ENCODE peak calls at places on chromosomes 11 and 22, in seven cellular contexts. T, W, K, G, Q, H and A are unnamed samples.

GRCh38 chr11:68690671-68691401 is 6.5 kb downstream of the GAL start:
- DNase-seq in W (no peak), K (no peak), H (no peak), G (no peak), Q (no peak), T (no peak), A (no peak)

GRCh38 chr11:3132271-3132781 is 32.8 kb downstream of the OSBPL5 start:
- DNase-seq in H (no peak), Q (no peak), T (no peak), K (no peak), G (no peak), W (no peak), A (no peak)

GRCh38 chr22:17483670-17484372 is 79.5 kb upstream of the SLC25A18 start:
- DNase-seq in K (no peak), Q (no peak), H (no peak), W (no peak), G (no peak), T (peak; percentile 43), A (no peak)

GRCh38 chr11:102914238-102915043 is 39.7 kb upstream of the MMP12 start:
- DNase-seq in G (no peak), Q (peak; percentile 81), T (no peak), W (no peak), H (no peak), K (no peak), A (no peak)

GRCh38 chr11:67301951-67302516 is 1.3 kb upstream of the SSH3 start:
- DNase-seq in K (peak; percentile 68), Q (peak; percentile 83), W (peak; percentile 69), G (peak; percentile 67), H (no peak), T (peak; percentile 82), A (no peak)

GRCh38 chr22:26587991-26588613 is 1.8 kb downstream of the TPST2 start:
- DNase-seq in W (no peak), K (no peak), H (no peak), Q (no peak), T (no peak), G (no peak), A (no peak)

GRCh38 chr22:38955250-38955775 is 2.1 kb upstream of the APOBEC3A start:
- DNase-seq in K (no peak), H (no peak), G (no peak), T (no peak), W (no peak), Q (no peak), A (no peak)

GRCh38 chr22:31230871-31231621 is 18.9 kb downstream of the LIMK2 start:
- DNase-seq in K (peak; percentile 30), H (peak; percentile 50), G (peak; percentile 68), Q (peak; percentile 23), T (no peak), W (peak; percentile 43), A (peak; percentile 52)

GRCh38 chr22:29230916-29231875 is 25.5 kb downstream of the EMID1 start:
- DNase-seq in W (no peak), H (no peak), T (no peak), K (no peak), G (no peak), Q (no peak), A (no peak)

GRCh38 chr11:13972033-13972910 is 9.7 kb downstream of the SPON1 start:
- DNase-seq in W (no peak), H (no peak), G (no peak), T (no peak), Q (no peak), K (no peak), A (no peak)

GRCh38 chr11:59778122-59778521 is 22.9 kb downstream of the STX3 start:
- DNase-seq in W (no peak), H (no peak), G (peak; percentile 52), K (no peak), Q (no peak), T (no peak), A (no peak)

GRCh38 chr22:46638601-46639431 is 18.6 kb downstream of the GRAMD4 start:
- DNase-seq in T (no peak), Q (no peak), H (no peak), K (no peak), G (peak; percentile 65), W (no peak), A (no peak)

GRCh38 chr11:19558189-19558986 is 154.2 kb upstream of the NAV2 start:
- DNase-seq in H (no peak), W (no peak), Q (no peak), K (no peak), T (no peak), G (no peak), A (no peak)

GRCh38 chr11:64299847-64300648 is at the start of gene CATSPERZ:
- DNase-seq in T (no peak), Q (peak; percentile 81), K (peak; percentile 43), H (no peak), G (no peak), W (no peak), A (no peak)

GRCh38 chr11:68932933-68933577 is 29.4 kb downstream of the IGHMBP2 start:
- DNase-seq in H (no peak), G (no peak), K (no peak), T (no peak), Q (no peak), W (no peak), A (no peak)

GRCh38 chr11:25453471-25453870 is 878.5 kb upstream of the ANO3 start:
- DNase-seq in T (no peak), Q (no peak), W (no peak), G (no peak), H (no peak), K (no peak), A (no peak)

GRCh38 chr11:7892751-7893356 is 38.2 kb downstream of the OR10A6 start:
- DNase-seq in W (no peak), K (no peak), H (peak; percentile 56), G (no peak), T (no peak), Q (peak; percentile 85), A (no peak)

GRCh38 chr11:118156531-118157185 is 4.0 kb upstream of the SCN4B start:
- DNase-seq in T (no peak), K (no peak), H (no peak), W (no peak), G (no peak), Q (peak; percentile 74), A (no peak)

GRCh38 chr11:75894036-75894585 is 79.1 kb downstream of the UVRAG start:
- DNase-seq in Q (no peak), G (no peak), K (no peak), H (no peak), W (no peak), T (no peak), A (no peak)

GRCh38 chr11:35998651-35999050 is 54.8 kb downstream of the LDLRAD3 start:
- DNase-seq in H (no peak), Q (no peak), T (no peak), W (no peak), G (no peak), K (peak; percentile 25), A (no peak)

DNA sequence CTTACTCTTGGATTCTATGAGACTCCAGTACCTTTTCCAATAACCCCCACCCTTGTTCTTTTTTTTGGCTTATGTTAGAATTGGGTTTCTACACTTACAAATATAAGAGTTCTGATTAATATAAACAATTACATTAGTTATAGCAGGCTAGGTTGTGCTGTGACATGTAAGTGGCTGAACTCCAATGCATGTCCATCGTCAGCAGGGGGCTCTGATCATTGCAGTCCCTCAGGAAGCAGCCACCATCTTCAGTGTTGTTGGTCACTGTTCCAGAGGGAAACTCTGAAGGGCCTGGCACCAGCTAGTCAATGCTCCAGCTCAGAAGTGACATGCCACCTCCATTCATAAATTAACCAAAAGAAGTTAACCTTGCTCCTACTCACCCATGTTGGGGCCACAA is 5.6 kb downstream of the LIPT2 start:
- DNase-seq in G (no peak), T (no peak), K (no peak), H (no peak), W (peak; percentile 51), Q (peak; percentile 55), A (no peak)
- TF ChIP-seq CTCF in G (no peak), T (no peak), K (no peak), H (peak; percentile 13), W (peak; percentile 68), Q (peak; percentile 38), A (no peak)

DNA sequence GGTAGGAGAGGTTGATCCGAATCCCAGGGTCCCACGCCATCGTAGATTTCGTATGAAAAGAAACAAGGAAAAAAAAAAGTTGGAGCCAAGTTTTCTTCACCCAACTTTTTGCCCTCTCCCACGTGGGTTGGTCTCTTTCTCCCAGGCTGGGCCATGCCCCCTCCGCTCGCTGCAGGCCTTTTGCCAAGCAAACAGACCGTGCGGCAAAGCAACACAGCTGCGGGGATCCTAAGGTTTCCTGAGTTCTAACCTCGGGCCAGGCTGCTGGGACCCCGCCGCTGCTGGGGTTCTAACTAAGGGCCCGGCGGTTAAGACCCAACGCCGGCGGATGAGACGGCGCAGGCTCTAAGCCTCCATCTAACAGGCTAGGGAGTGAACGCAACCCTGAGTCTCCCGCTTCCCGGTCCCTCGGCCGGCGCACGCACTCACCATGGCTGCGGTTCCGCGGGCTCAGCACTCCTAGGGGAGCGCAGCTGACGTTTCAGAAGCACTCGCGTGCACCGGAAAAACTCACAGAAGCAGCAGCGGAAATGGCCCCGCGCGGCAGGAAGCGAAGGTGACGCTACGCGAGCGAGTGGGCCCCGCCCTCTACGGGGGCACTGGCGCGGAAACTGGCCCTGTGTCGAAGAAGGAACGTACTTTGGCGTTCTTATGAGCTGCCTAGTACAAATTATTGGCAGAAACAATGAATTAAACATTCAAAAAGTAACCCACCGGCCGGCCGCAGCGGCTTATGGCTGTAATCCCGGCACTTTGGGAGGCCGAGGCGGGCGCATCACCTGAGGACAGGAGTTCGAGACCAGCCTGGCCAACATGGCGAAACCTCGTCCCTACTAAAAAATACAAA is at the start of gene SNU13:
- DNase-seq in W (peak; percentile 94), H (peak; percentile 91), K (peak; percentile 90), T (peak; percentile 96), Q (peak; percentile 95), G (peak; percentile 94), A (peak; percentile 92)
- TF ChIP-seq CTCF in W (peak; percentile 13), H (no peak), K (no peak), T (no peak), Q (no peak), G (no peak), A (peak; percentile 3)

DNA sequence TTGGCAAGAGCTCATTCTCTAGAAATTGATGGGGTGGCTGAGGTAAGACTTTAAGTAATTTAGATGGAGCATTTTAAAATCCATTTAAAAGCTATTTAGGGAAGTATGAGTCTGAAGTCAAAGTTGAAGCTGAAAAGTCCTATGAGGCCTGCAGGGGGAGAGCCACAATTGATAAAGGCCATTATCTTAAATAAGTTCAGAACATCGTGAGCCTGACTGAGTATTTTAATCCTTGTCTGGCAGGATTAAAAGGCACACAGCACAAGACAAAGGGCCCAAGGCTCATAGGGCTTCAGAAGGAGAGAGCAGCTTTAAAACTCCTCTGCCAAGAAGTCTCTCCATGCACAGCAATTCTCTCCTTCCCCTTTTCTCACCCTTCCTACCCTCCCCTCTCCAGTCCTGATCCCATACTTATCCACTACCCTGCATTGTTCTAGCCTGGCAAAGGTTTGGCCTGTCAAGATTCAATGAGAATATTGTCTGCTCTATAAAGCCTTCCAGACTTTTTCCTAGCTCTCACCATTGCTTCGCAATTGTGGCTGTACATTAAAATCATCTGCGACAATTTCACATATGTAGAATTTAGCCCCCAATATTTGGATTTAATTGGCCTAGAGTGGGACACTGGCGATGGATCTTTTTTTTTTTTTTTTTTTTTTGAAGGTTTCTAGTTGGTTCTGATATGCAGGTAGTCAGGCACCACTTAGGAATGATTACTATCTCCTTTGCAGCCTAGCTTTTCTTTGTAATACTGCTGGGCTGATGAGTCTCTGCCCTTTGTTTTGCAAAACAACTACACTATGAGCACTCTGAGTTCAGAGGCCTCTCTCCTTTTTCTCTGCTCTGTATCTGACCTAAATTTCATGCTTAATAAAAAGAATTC is 1312.8 kb downstream of the FAM181B start:
- DNase-seq in T (no peak), H (no peak), K (no peak), G (no peak), Q (peak; percentile 76), W (no peak), A (no peak)
- TF ChIP-seq CTCF in T (peak; percentile 11), H (no peak), K (no peak), G (no peak), Q (peak; percentile 41), W (no peak), A (no peak)

GRCh38 chr11:62122076-62122475 is 1.7 kb upstream of the INCENP start:
- DNase-seq in W (no peak), T (no peak), K (no peak), H (no peak), G (no peak), Q (peak; percentile 72), A (no peak)
- TF ChIP-seq CTCF in W (peak; percentile 31), T (no peak), K (no peak), H (no peak), G (no peak), Q (peak; percentile 54), A (no peak)